ENCODE peak calls at places on chromosomes 7 and 10, in five cellular contexts. W is IMR-90, G is A549, U is HEK293T, A is GM12878. Z is an unnamed sample.

GRCh38 chr10:32005050-32005449 is 51.2 kb downstream of the KIF5B start:
- DNase-seq in W (peak), G (peak), U (peak), A (peak), Z (peak)

GRCh38 chr7:141354251-141354650 is 197.0 kb upstream of the AGK start:
- DNase-seq in W (peak), G (no peak), U (no peak), A (no peak), Z (no peak)

GRCh38 chr10:15244635-15245197 is 76.2 kb upstream of the NMT2 start:
- DNase-seq in W (no peak), G (no peak), U (no peak), A (no peak), Z (peak)

GRCh38 chr10:119947325-119947724 is 54.8 kb downstream of the SEC23IP start:
- DNase-seq in W (peak), G (no peak), U (no peak), A (no peak), Z (no peak)

GRCh38 chr7:10429516-10429915 is 544.2 kb upstream of the PHF14 start:
- DNase-seq in W (no peak), G (no peak), U (no peak), A (no peak), Z (no peak)

GRCh38 chr7:131933890-131934289 is 377.5 kb upstream of the PODXL start:
- DNase-seq in W (no peak), G (no peak), U (no peak), A (no peak), Z (no peak)

GRCh38 chr10:133245439-133246235 is 8.0 kb downstream of the VENTX start:
- DNase-seq in W (no peak), G (no peak), U (no peak), A (no peak), Z (peak)

GRCh38 chr10:60611291-60611747 is 167.0 kb upstream of the CDK1 start:
- DNase-seq in W (peak), G (peak), U (no peak), A (no peak), Z (no peak)

GRCh38 chr7:138886501-138886917 is 88.5 kb upstream of the ATP6V0A4 start:
- DNase-seq in W (peak), G (peak), U (peak), A (peak), Z (peak)

GRCh38 chr7:149866817-149867447 is 6.8 kb upstream of the ATP6V0E2 start:
- DNase-seq in W (peak), G (no peak), U (no peak), A (no peak), Z (no peak)

GRCh38 chr7:28180364-28181147 is at the start of gene JAZF1:
- DNase-seq in W (peak), G (peak), U (peak), A (no peak), Z (peak)

GRCh38 chr10:59611048-59611447 is 98.6 kb downstream of the SLC16A9 start:
- DNase-seq in W (no peak), G (no peak), U (no peak), A (no peak), Z (no peak)

GRCh38 chr7:3070908-3071307 is 27.2 kb upstream of the CARD11 start:
- DNase-seq in W (no peak), G (no peak), U (no peak), A (no peak), Z (no peak)

GRCh38 chr10:87700031-87700796 is 40.5 kb downstream of the PAPSS2 start:
- DNase-seq in W (peak), G (no peak), U (no peak), A (no peak), Z (no peak)

GRCh38 chr10:61939575-61940301 is 38.2 kb downstream of the ARID5B start:
- DNase-seq in W (peak), G (no peak), U (no peak), A (no peak), Z (peak)

GRCh38 chr10:78053201-78053868 is 19.7 kb downstream of the RPS24 start:
- DNase-seq in W (peak), G (no peak), U (no peak), A (no peak), Z (no peak)

GRCh38 chr7:129664029-129665012 is 52.8 kb downstream of the NRF1 start:
- DNase-seq in W (peak), G (peak), U (peak), A (peak), Z (peak)
- TF ChIP-seq BHLHE40 in W (no peak), G (no peak), U (no peak), A (no peak), Z (no peak)

GRCh38 chr7:93026425-93026824 is 91.4 kb downstream of the SAMD9 start:
- DNase-seq in W (no peak), G (no peak), U (no peak), A (no peak), Z (no peak)
- TF ChIP-seq BHLHE40 in W (no peak), G (no peak), U (no peak), A (no peak), Z (no peak)

GRCh38 chr10:86061301-86061873 is 305.2 kb downstream of the GRID1 start:
- DNase-seq in W (no peak), G (no peak), U (no peak), A (no peak), Z (no peak)

GRCh38 chr10:86057708-86058107 is 308.9 kb downstream of the GRID1 start:
- DNase-seq in W (no peak), G (no peak), U (no peak), A (no peak), Z (no peak)

GRCh38 chr10:86056632-86057031 is 310.0 kb downstream of the GRID1 start:
- DNase-seq in W (no peak), G (no peak), U (no peak), A (no peak), Z (no peak)

GRCh38 chr10:86060386-86061280 is 306.0 kb downstream of the GRID1 start:
- DNase-seq in W (no peak), G (no peak), U (no peak), A (no peak), Z (no peak)

DNA sequence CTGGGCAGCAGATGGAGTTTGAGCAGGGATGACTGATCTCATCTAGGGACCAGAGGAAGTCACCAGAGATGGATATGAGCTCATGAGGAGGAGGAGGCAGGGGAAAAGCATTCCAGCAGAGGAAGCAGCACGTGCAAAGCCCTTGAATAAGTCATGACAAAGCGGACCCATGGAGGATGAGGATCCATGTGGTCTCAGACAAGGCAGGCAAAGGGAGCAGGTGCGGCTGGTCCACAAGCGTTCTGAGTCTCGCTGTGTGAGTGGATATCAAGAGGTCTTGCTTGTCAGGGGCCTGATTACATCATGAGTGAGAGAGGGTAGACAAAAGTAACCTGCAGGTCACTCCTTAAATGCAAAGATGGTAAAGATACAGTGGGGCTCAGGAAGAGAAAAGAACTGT is 307.6 kb downstream of the GRID1 start:
- DNase-seq in W (no peak), G (no peak), U (no peak), A (no peak), Z (no peak)
- TF ChIP-seq BHLHE40 in W (no peak), G (no peak), U (no peak), A (no peak), Z (no peak)

GRCh38 chr10:11167233-11167979 is 149.7 kb downstream of the CELF2 start:
- DNase-seq in W (no peak), G (no peak), U (no peak), A (no peak), Z (no peak)

GRCh38 chr10:11162828-11163599 is 145.3 kb downstream of the CELF2 start:
- DNase-seq in W (no peak), G (no peak), U (no peak), A (peak), Z (peak)

GRCh38 chr10:11165591-11166543 is 148.2 kb downstream of the CELF2 start:
- DNase-seq in W (no peak), G (peak), U (peak), A (no peak), Z (peak)

GRCh38 chr10:11163990-11164805 is 146.5 kb downstream of the CELF2 start:
- DNase-seq in W (no peak), G (no peak), U (no peak), A (no peak), Z (no peak)

DNA sequence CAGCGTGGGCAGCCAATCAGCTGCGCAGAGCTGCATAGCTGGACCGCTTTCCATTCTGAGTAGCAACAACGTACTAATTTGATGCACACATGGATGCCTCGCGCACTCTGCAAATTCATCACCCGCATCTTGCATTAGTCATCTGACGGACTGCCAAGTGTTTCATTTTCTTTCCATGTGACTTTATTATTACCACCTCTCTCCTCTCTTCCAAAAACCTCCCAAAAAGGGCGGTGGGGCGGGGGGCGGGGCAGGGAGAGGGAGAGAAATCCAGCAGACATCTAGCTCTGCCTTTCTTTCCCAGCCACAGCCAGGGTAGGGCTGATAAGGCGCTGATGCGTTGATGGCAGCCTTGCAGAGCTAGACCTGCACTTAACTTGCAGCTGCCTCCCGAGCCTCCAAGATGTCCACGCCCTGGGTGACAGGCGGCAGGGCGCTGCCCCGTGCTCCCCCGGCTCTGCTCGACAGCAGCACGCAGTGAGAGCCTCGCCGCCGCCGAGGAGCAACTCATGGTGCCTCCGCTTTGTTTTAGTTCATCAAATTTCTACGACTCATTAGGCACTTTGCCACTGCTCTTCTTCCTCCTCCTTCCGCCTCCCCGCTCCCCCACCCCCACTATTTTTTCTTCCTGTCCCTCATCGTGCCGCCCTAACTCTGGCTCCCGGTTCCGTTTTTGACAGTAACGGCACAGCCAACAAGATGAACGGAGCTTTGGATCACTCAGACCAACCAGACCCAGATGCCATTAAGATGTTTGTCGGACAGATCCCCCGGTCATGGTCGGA is 147.3 kb downstream of the CELF2 start:
- DNase-seq in W (peak), G (no peak), U (peak), A (no peak), Z (peak)
- TF ChIP-seq BHLHE40 in W (no peak), G (no peak), U (no peak), A (no peak), Z (no peak)

DNA sequence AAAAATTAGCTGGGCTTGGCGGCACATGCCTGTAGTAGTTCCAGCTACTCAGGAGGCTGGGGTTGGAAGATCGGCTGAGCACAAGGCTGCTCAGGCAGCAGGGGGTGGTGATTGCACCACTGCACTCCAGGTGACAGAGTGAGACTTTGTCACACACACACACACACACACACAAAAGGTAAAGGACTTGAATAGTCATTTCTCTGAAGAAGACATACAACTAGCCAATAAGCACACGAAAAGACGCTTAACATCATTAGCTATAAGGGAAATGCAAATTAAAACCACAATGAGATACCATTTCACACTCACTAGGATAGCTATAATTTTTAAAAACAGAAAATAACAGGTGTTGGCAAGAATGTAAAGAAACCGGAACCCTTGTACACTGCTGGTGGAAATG is 48.6 kb downstream of the HIP1 start:
- DNase-seq in W (no peak), G (no peak), U (no peak), A (peak), Z (no peak)
- TF ChIP-seq BHLHE40 in W (no peak), G (no peak), U (no peak), A (no peak), Z (no peak)

GRCh38 chr10:124491105-124491504 is 29.5 kb downstream of the LHPP start:
- DNase-seq in W (no peak), G (no peak), U (no peak), A (no peak), Z (no peak)
- TF ChIP-seq BHLHE40 in W (no peak), G (no peak), U (no peak), A (no peak), Z (no peak)

DNA sequence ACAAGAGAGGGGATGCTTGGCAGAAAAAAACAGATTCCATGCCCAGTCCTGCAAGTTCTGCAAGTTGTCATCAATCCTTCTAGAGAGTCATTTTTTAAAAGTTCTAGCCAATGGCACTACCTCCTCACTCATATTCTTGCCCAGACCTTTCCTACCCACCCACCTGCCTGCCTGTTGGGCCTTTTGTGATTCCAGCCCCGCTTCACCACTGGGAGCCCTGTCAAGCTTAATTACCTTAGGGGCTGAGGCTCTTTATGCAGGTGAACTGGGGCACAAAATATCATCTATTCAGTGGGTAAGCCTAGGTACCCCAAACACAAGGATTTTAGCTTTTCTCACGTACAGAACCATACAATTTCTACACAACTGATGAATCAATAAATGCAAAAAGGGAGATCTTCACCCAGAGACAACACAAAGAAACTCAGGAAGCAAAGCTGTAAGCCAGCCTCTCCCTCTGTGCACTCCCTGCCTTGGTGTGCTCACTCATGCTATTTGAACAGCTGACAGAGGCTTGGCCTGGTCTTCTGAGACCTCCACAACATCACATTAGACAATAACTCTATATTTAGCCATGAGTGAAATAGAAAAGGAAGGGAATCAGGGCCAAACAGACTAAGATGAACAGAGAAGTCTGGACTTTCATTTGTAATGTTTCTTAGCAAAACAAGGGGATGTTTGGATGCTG is 222.6 kb downstream of the HTR7 start:
- DNase-seq in W (no peak), G (no peak), U (no peak), A (no peak), Z (no peak)
- TF ChIP-seq BHLHE40 in W (no peak), G (no peak), U (no peak), A (no peak), Z (no peak)

GRCh38 chr7:125670926-125671572 is 741.4 kb upstream of the POT1 start:
- DNase-seq in W (no peak), G (no peak), U (peak), A (no peak), Z (peak)
- TF ChIP-seq BHLHE40 in W (no peak), G (no peak), U (no peak), A (no peak), Z (no peak)

GRCh38 chr7:69738396-69738889 is 140.2 kb downstream of the AUTS2 start:
- DNase-seq in W (no peak), G (no peak), U (peak), A (peak), Z (no peak)
- TF ChIP-seq BHLHE40 in W (no peak), G (no peak), U (no peak), A (no peak), Z (no peak)

DNA sequence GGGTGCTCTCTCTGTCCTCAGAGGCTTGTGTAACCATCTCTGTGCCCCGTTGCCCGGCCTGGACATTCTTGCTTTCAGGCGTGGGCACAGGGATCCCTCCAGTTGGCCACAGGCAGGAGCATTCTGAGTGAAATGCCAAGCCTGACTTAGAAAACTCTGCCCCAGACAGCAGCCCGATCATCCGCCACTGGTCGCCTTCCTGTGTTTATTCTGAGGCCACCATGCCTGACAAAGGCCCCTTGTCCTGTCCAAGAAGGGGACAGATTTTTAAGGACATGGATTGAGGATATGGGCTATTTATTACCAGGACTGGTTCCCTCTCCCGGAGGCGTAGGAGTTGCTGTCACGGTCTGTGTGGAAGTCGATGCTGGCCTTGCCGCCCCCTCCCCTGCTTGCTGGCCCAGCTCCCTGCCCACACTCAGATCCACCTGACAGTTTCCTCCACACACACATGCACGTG is 54.3 kb downstream of the SPOCK2 start:
- DNase-seq in W (no peak), G (no peak), U (no peak), A (no peak), Z (no peak)
- TF ChIP-seq BHLHE40 in W (no peak), G (no peak), U (no peak), A (no peak), Z (no peak)

Z was measured in K562.